ENCODE peak calls at places on chromosomes 13 and 19, in eight cellular contexts. E, P, G, T, Y, K, M and F are unnamed samples.

GRCh38 chr13:48962281-48962680 is 13.4 kb upstream of the FNDC3A start:
- DNase-seq in P (no peak), G (no peak), E (no peak), Y (no peak), K (no peak), T (no peak), M (no peak), F (no peak)

GRCh38 chr19:48858984-48859710 is 9.3 kb downstream of the PLEKHA4 start:
- DNase-seq in T (peak), G (peak), M (peak), E (peak), Y (peak), P (no peak), K (no peak), F (no peak)

GRCh38 chr13:85194482-85194881 is 604.7 kb downstream of the SLITRK6 start:
- DNase-seq in M (no peak), P (no peak), Y (no peak), G (no peak), E (no peak), K (no peak), T (no peak), F (no peak)

GRCh38 chr19:752652-753517 is 2.0 kb downstream of the MISP start:
- DNase-seq in G (no peak), Y (peak), M (no peak), E (no peak), P (peak), T (no peak), K (no peak), F (no peak)

GRCh38 chr13:101792189-101792588 is 339.7 kb downstream of the ITGBL1 start:
- DNase-seq in Y (no peak), P (no peak), G (no peak), M (no peak), E (no peak), T (no peak), K (no peak), F (no peak)

GRCh38 chr13:40377783-40378182 is 288.7 kb downstream of the FOXO1 start:
- DNase-seq in T (no peak), G (peak), P (no peak), E (peak), Y (no peak), M (no peak), K (no peak), F (no peak)

GRCh38 chr13:79966039-79966438 is 374.9 kb downstream of the SPRY2 start:
- DNase-seq in M (no peak), Y (no peak), E (no peak), T (no peak), K (no peak), P (no peak), G (no peak), F (no peak)

GRCh38 chr19:55477905-55478304 is 1.5 kb downstream of the ZNF628 start:
- DNase-seq in P (no peak), T (no peak), Y (peak), E (no peak), M (no peak), G (no peak), K (no peak), F (no peak)

GRCh38 chr13:65966991-65967451 is 1263.1 kb downstream of the PCDH9 start:
- DNase-seq in P (no peak), T (peak), K (no peak), Y (no peak), E (no peak), M (no peak), G (no peak), F (peak)

GRCh38 chr19:33252971-33253370 is 27.3 kb upstream of the SLC7A10 start:
- DNase-seq in Y (peak), P (no peak), M (no peak), T (no peak), K (no peak), E (no peak), G (no peak), F (no peak)

GRCh38 chr13:108408670-108409069 is 139.2 kb downstream of the TNFSF13B start:
- DNase-seq in M (no peak), E (no peak), Y (no peak), G (no peak), P (no peak), K (peak), T (no peak), F (no peak)

GRCh38 chr19:7236153-7236552 is 58.1 kb downstream of the INSR start:
- DNase-seq in Y (no peak), P (no peak), K (no peak), E (no peak), T (no peak), G (no peak), M (no peak), F (no peak)

GRCh38 chr13:51181752-51182383 is 40.3 kb upstream of the FAM124A start:
- DNase-seq in P (no peak), M (no peak), E (no peak), T (no peak), K (no peak), G (no peak), Y (no peak), F (no peak)

GRCh38 chr19:39705578-39706188 is 1.4 kb downstream of the LGALS14 start:
- DNase-seq in P (no peak), Y (no peak), E (peak), M (no peak), T (no peak), G (no peak), K (no peak), F (no peak)

GRCh38 chr13:100525453-100526298 is 62.9 kb downstream of the GGACT start:
- DNase-seq in M (no peak), P (no peak), Y (no peak), G (no peak), K (no peak), T (no peak), E (no peak), F (no peak)

GRCh38 chr13:112446867-112447266 is 70.7 kb downstream of the SPACA7 start:
- DNase-seq in M (no peak), K (no peak), Y (no peak), G (no peak), T (peak), E (no peak), P (no peak), F (no peak)

GRCh38 chr19:5448374-5448773 is 6.8 kb upstream of the ZNRF4 start:
- DNase-seq in E (no peak), Y (no peak), K (no peak), G (no peak), M (no peak), P (no peak), T (no peak), F (no peak)

GRCh38 chr13:113604186-113604585 is 19.6 kb downstream of the TFDP1 start:
- DNase-seq in M (no peak), G (no peak), Y (peak), T (no peak), E (no peak), P (no peak), K (no peak), F (no peak)

GRCh38 chr13:44661936-44662335 is 85.8 kb upstream of the TSC22D1 start:
- DNase-seq in M (no peak), E (no peak), K (no peak), G (no peak), T (no peak), P (no peak), Y (no peak), F (no peak)

GRCh38 chr13:73722120-73722519 is 412.1 kb downstream of the KLF12 start:
- DNase-seq in Y (no peak), G (no peak), K (no peak), T (no peak), M (no peak), P (no peak), E (no peak), F (no peak)

GRCh38 chr19:29505034-29505824 is 20.6 kb upstream of the VSTM2B start:
- DNase-seq in P (no peak), G (no peak), K (no peak), M (no peak), Y (peak), E (no peak), T (no peak), F (no peak)

GRCh38 chr19:35349614-35350521 is 2.2 kb downstream of the FFAR1 start:
- DNase-seq in G (peak), M (no peak), K (no peak), T (peak), P (no peak), Y (peak), E (no peak), F (no peak)

GRCh38 chr13:36778083-36778671 is 40.8 kb upstream of the RFXAP start:
- DNase-seq in K (no peak), G (no peak), T (peak), M (no peak), Y (no peak), E (no peak), P (no peak), F (no peak)

GRCh38 chr13:30078059-30078458 is 227.6 kb upstream of the UBL3 start:
- DNase-seq in K (no peak), Y (no peak), T (no peak), P (no peak), G (no peak), E (no peak), M (no peak), F (no peak)

GRCh38 chr13:28340272-28340793 is 154.6 kb downstream of the FLT1 start:
- DNase-seq in M (no peak), E (no peak), G (no peak), T (no peak), K (no peak), Y (no peak), P (no peak), F (no peak)

GRCh38 chr13:45564108-45564507 is 51.4 kb downstream of the ERICH6B start:
- DNase-seq in P (no peak), G (no peak), E (peak), K (no peak), T (no peak), Y (no peak), M (no peak), F (no peak)

GRCh38 chr13:46158222-46158621 is 23.8 kb downstream of the LCP1 start:
- DNase-seq in G (no peak), K (no peak), Y (no peak), P (no peak), M (no peak), E (no peak), T (no peak), F (no peak)

GRCh38 chr19:13985771-13986347 is 20.3 kb downstream of the RFX1 start:
- DNase-seq in Y (no peak), G (peak), M (no peak), K (no peak), E (peak), T (peak), P (no peak), F (peak)

GRCh38 chr13:28584873-28585317 is 74.0 kb upstream of the POMP start:
- DNase-seq in K (no peak), Y (no peak), M (no peak), T (no peak), G (no peak), E (no peak), P (no peak), F (no peak)

GRCh38 chr19:9935409-9936062 is 779 bp downstream of the OLFM2 start:
- DNase-seq in Y (no peak), E (no peak), K (no peak), T (peak), M (no peak), P (no peak), G (no peak), F (no peak)

GRCh38 chr13:53422415-53422814 is 393.8 kb downstream of the OLFM4 start:
- DNase-seq in E (no peak), Y (no peak), M (no peak), G (no peak), P (no peak), K (no peak), T (no peak), F (no peak)

GRCh38 chr13:63700366-63700765 is 2284.7 kb upstream of the PCDH20 start:
- DNase-seq in T (no peak), P (no peak), G (no peak), M (no peak), K (no peak), Y (no peak), E (no peak), F (no peak)

GRCh38 chr13:37059136-37059847 is at the start of gene SUPT20H:
- DNase-seq in K (peak), Y (peak), G (peak), T (peak), E (peak), P (peak), M (peak), F (peak)

GRCh38 chr19:1408300-1409203 is 1.2 kb downstream of the DAZAP1 start:
- DNase-seq in K (peak), E (peak), Y (peak), M (peak), P (peak), G (peak), T (no peak), F (no peak)